ENCODE peak calls at places on chromosomes 3 and 15, in ten cellular contexts. T is NCI-H2081 treated with DMSO at 0.1 percent for 48 hours; Z is coronary artery; K is foreskin fibroblast; J is aorta; E is activated naive CD8-positive, alpha-beta T cell treated with anti-CD3 and anti-CD28 coated beads, Interleukin-2, amount 10 ng/mL, durations not matched to agents 7 days and 5 days; H is fibroblast of the aortic adventitia; R is esophagus muscularis mucosa; I is NCI-H524; D is NCI-H2171 treated with DMSO at 0.1 percent for 48 hours. G is an unnamed sample.
A peak's percentile ranks its signal among the peaks of the same experiment; 100 is the strongest.

GRCh38 chr3:79354179-79354688 is 413.6 kb downstream of the ROBO1 start:
- DNase-seq in T (no peak), R (no peak), K (no peak), I (no peak), D (no peak), H (peak; percentile 61), J (no peak), Z (no peak), E (no peak), G (no peak)

GRCh38 chr3:143134446-143134845 is 14.9 kb downstream of the CHST2 start:
- DNase-seq in K (peak; percentile 40), D (peak; percentile 61), I (no peak), T (peak; percentile 77), E (no peak), J (no peak), R (no peak), Z (no peak), H (peak; percentile 8), G (peak; percentile 25)

GRCh38 chr3:162865466-162865865 is 1368.9 kb downstream of the OTOL1 start:
- DNase-seq in I (no peak), T (no peak), K (no peak), Z (no peak), J (no peak), R (no peak), E (no peak), D (no peak), H (no peak), G (no peak)

GRCh38 chr3:54356299-54357037 is 234.1 kb downstream of the CACNA2D3 start:
- DNase-seq in T (no peak), Z (no peak), R (no peak), E (no peak), D (no peak), J (no peak), H (no peak), K (no peak), I (no peak), G (no peak)

GRCh38 chr3:31178467-31178866 is 284.0 kb upstream of the GADL1 start:
- DNase-seq in R (no peak), D (no peak), Z (no peak), I (no peak), K (no peak), J (no peak), H (no peak), T (no peak), E (no peak), G (no peak)

GRCh38 chr3:72818092-72818721 is 30.0 kb downstream of the SHQ1 start:
- DNase-seq in K (peak; percentile 58), T (peak; percentile 32), J (no peak), Z (no peak), I (peak; percentile 28), H (peak; percentile 65), E (no peak), D (peak; percentile 52), R (no peak), G (peak; percentile 41)

GRCh38 chr15:94844533-94845390 is 613.4 kb downstream of the MCTP2 start:
- DNase-seq in Z (no peak), E (peak; percentile 52), T (no peak), D (no peak), K (peak; percentile 23), I (peak; percentile 49), J (peak; percentile 88), R (no peak), H (no peak), G (peak; percentile 43)

GRCh38 chr3:9168230-9168629 is 81.2 kb downstream of the SRGAP3 start:
- DNase-seq in T (no peak), I (no peak), Z (no peak), J (no peak), K (no peak), R (no peak), D (no peak), H (no peak), E (peak; percentile 61), G (no peak)

GRCh38 chr3:38374221-38374620 is 27.6 kb downstream of the XYLB start:
- DNase-seq in R (no peak), J (no peak), Z (no peak), H (no peak), K (no peak), T (no peak), I (no peak), E (peak; percentile 62), D (no peak), G (no peak)

GRCh38 chr3:32963871-32964270 is 12.4 kb downstream of the CCR4 start:
- DNase-seq in Z (peak; percentile 9), R (peak; percentile 53), D (no peak), J (no peak), H (no peak), I (no peak), K (no peak), T (no peak), E (no peak), G (peak; percentile 85)

GRCh38 chr3:153138267-153139210 is 23.5 kb upstream of the RAP2B start:
- DNase-seq in I (no peak), Z (peak; percentile 78), H (peak; percentile 93), T (no peak), K (peak; percentile 96), R (no peak), E (no peak), J (peak; percentile 81), D (no peak), G (peak; percentile 80)

GRCh38 chr3:48451270-48451669 is 4.7 kb downstream of the ATRIP start:
- DNase-seq in R (no peak), K (no peak), D (no peak), J (no peak), T (no peak), Z (no peak), H (no peak), I (no peak), E (peak; percentile 2), G (no peak)

GRCh38 chr15:99113547-99114271 is 8.8 kb downstream of the SYNM start:
- DNase-seq in Z (no peak), J (no peak), E (no peak), T (no peak), K (no peak), H (no peak), R (no peak), D (no peak), I (no peak), G (no peak)

GRCh38 chr3:127097009-127097350 is 96.0 kb upstream of the PRR23E start:
- DNase-seq in H (no peak), I (peak; percentile 55), T (no peak), Z (no peak), J (no peak), R (no peak), K (no peak), D (no peak), E (no peak), G (no peak)

GRCh38 chr3:12833226-12834161 is 7.9 kb downstream of the RPL32 start:
- DNase-seq in E (no peak), K (peak; percentile 33), J (no peak), T (no peak), H (no peak), D (no peak), R (no peak), Z (no peak), I (no peak), G (no peak)

GRCh38 chr3:177127008-177127407 is 70.3 kb downstream of the TBL1XR1 start:
- DNase-seq in E (no peak), K (no peak), R (no peak), Z (no peak), T (no peak), D (no peak), J (no peak), H (no peak), I (no peak), G (peak; percentile 49)

GRCh38 chr15:98866503-98866902 is 141.1 kb downstream of the PGPEP1L start:
- DNase-seq in H (peak; percentile 79), J (no peak), R (no peak), T (no peak), K (peak; percentile 77), E (no peak), Z (no peak), D (no peak), I (no peak), G (peak; percentile 49)

GRCh38 chr3:16788440-16789057 is 96.2 kb upstream of the PLCL2 start:
- DNase-seq in Z (no peak), D (no peak), J (no peak), H (no peak), K (no peak), I (no peak), E (no peak), R (no peak), T (no peak), G (peak; percentile 37)

GRCh38 chr3:128339491-128340012 is 127.1 kb downstream of the DNAJB8 start:
- DNase-seq in E (no peak), D (no peak), T (no peak), H (no peak), I (no peak), J (no peak), K (no peak), R (no peak), Z (no peak), G (no peak)

GRCh38 chr3:23999012-23999641 is 54.0 kb downstream of the NR1D2 start:
- DNase-seq in H (peak; percentile 75), R (no peak), D (peak; percentile 19), E (peak; percentile 71), J (peak; percentile 91), Z (no peak), K (peak; percentile 84), I (peak; percentile 13), T (peak; percentile 19), G (peak; percentile 64)

GRCh38 chr15:76185716-76186115 is 125.6 kb downstream of the ETFA start:
- DNase-seq in E (no peak), I (peak; percentile 73), K (peak; percentile 78), R (no peak), Z (no peak), J (no peak), D (peak; percentile 17), T (no peak), H (peak; percentile 85), G (peak; percentile 85)

GRCh38 chr15:60633426-60633968 is 154.6 kb upstream of the ICE2 start:
- DNase-seq in E (no peak), D (peak; percentile 82), Z (no peak), K (no peak), J (no peak), R (no peak), T (no peak), H (no peak), I (no peak), G (no peak)

GRCh38 chr3:124802702-124803101 is 72.5 kb downstream of the UMPS start:
- DNase-seq in D (no peak), Z (no peak), I (no peak), K (no peak), E (no peak), H (no peak), R (no peak), T (no peak), J (no peak), G (no peak)

GRCh38 chr15:41881925-41882688 is 11.7 kb downstream of the SPTBN5 start:
- DNase-seq in J (no peak), I (no peak), T (no peak), R (no peak), Z (no peak), D (peak; percentile 50), K (peak; percentile 27), H (no peak), E (no peak), G (peak; percentile 41)

GRCh38 chr3:142993958-142994442 is 7.4 kb upstream of the U2SURP start:
- DNase-seq in H (peak; percentile 87), Z (no peak), T (peak; percentile 26), E (peak; percentile 61), I (peak; percentile 63), R (no peak), J (peak; percentile 80), K (peak; percentile 87), D (peak; percentile 75), G (peak; percentile 93)

GRCh38 chr3:43222594-43222993 is 63.7 kb upstream of the SNRK start:
- DNase-seq in K (no peak), E (no peak), D (no peak), T (no peak), I (no peak), R (peak; percentile 24), J (no peak), H (no peak), Z (no peak), G (no peak)

GRCh38 chr15:41019174-41019573 is 65.9 kb downstream of the CHAC1 start:
- DNase-seq in E (no peak), T (no peak), I (no peak), K (no peak), Z (no peak), R (no peak), D (no peak), H (no peak), J (no peak), G (no peak)

GRCh38 chr3:85172001-85172400 is 213.2 kb downstream of the CADM2 start:
- DNase-seq in T (no peak), R (no peak), E (no peak), K (no peak), H (no peak), I (no peak), Z (no peak), J (no peak), D (peak; percentile 46), G (no peak)

G was measured in trophoblast cell.